ENCODE peak calls at places on chromosomes 4 and X, in ten cellular contexts. Z, P, B, M, L, A, J, Y, E and V are unnamed samples.

GRCh38 chr4:117001077-117001476 is 84.3 kb downstream of the TRAM1L1 start:
- DNase-seq in P (no peak), M (no peak), Y (no peak), B (no peak), J (no peak), A (no peak), L (no peak), E (no peak), Z (no peak), V (no peak)

GRCh38 chr4:168710353-168710946 is 213.6 kb downstream of the PALLD start:
- DNase-seq in L (peak), Y (peak), Z (no peak), M (peak), E (peak), P (no peak), A (no peak), B (no peak), J (peak), V (peak)

GRCh38 chrX:133670394-133670793 is 255.1 kb upstream of the GPC4 start:
- DNase-seq in B (no peak), P (no peak), Y (peak), E (peak), L (peak), A (no peak), Z (no peak), J (peak), M (peak), V (peak)

GRCh38 chr4:21879187-21879586 is 69.4 kb downstream of the KCNIP4 start:
- DNase-seq in Y (no peak), M (peak), E (no peak), Z (no peak), L (peak), J (peak), P (no peak), A (no peak), B (no peak), V (no peak)

GRCh38 chr4:21113496-21114213 is 413.4 kb downstream of the PACRGL start:
- DNase-seq in E (no peak), A (no peak), Y (no peak), J (peak), L (peak), B (no peak), P (no peak), Z (no peak), M (peak), V (no peak)

GRCh38 chr4:74056114-74056857 is 17.8 kb upstream of the CXCL3 start:
- DNase-seq in E (peak), Y (peak), P (no peak), M (no peak), Z (no peak), J (peak), A (no peak), B (no peak), L (peak), V (peak)

GRCh38 chr4:175419120-175419774 is 392.8 kb downstream of the GPM6A start:
- DNase-seq in B (no peak), J (peak), Y (no peak), E (peak), L (peak), P (no peak), Z (no peak), A (no peak), M (peak), V (peak)

GRCh38 chrX:11908371-11908770 is 150.3 kb downstream of the MSL3 start:
- DNase-seq in M (no peak), A (no peak), P (no peak), J (no peak), Y (peak), B (no peak), E (peak), Z (no peak), L (peak), V (no peak)

GRCh38 chrX:31038585-31039326 is 33.1 kb downstream of the FTHL17 start:
- DNase-seq in B (no peak), Z (no peak), M (peak), P (no peak), Y (peak), A (peak), L (peak), J (peak), E (peak), V (no peak)

GRCh38 chr4:143411527-143412480 is 75.1 kb downstream of the GAB1 start:
- DNase-seq in Z (peak), E (no peak), P (no peak), J (peak), M (no peak), A (no peak), B (no peak), L (peak), Y (no peak), V (no peak)

GRCh38 chr4:147772459-147772969 is 40.6 kb downstream of the ARHGAP10 start:
- DNase-seq in Y (no peak), B (no peak), M (peak), L (peak), Z (no peak), A (no peak), E (no peak), P (no peak), J (peak), V (no peak)

GRCh38 chr4:74671074-74671698 is 123.1 kb downstream of the BTC start:
- DNase-seq in Y (peak), E (peak), L (peak), J (peak), M (peak), Z (peak), P (no peak), A (peak), B (peak), V (peak)

GRCh38 chr4:161256172-161256571 is 907.6 kb downstream of the FSTL5 start:
- DNase-seq in A (no peak), J (peak), B (no peak), L (no peak), Y (peak), P (no peak), E (no peak), Z (no peak), M (no peak), V (peak)

GRCh38 chr4:23932186-23932585 is 42.3 kb upstream of the PPARGC1A start:
- DNase-seq in E (no peak), A (no peak), P (no peak), J (no peak), Y (no peak), Z (no peak), L (no peak), M (no peak), B (no peak), V (no peak)

GRCh38 chr4:140012688-140013087 is 141.3 kb downstream of the MAML3 start:
- DNase-seq in Z (peak), J (peak), P (peak), E (peak), A (peak), B (peak), Y (peak), L (peak), M (peak), V (peak)

GRCh38 chrX:33725556-33726232 is 406.4 kb downstream of the FAM47A start:
- DNase-seq in P (no peak), L (peak), M (peak), Y (no peak), J (peak), Z (no peak), E (no peak), A (no peak), B (no peak), V (no peak)

GRCh38 chr4:87657525-87657924 is 7.4 kb downstream of the DMP1 start:
- DNase-seq in A (no peak), Y (no peak), Z (no peak), P (no peak), J (peak), L (peak), B (no peak), M (peak), E (peak), V (peak)

GRCh38 chr4:29565256-29565655 is 1154.9 kb upstream of the PCDH7 start:
- DNase-seq in B (no peak), M (no peak), J (no peak), L (no peak), Y (no peak), Z (no peak), A (no peak), E (no peak), P (no peak), V (no peak)

GRCh38 chr4:173494013-173494970 is 35.7 kb downstream of the HAND2 start:
- DNase-seq in A (peak), L (peak), E (peak), J (peak), B (peak), M (peak), Z (no peak), P (peak), Y (peak), V (peak)

GRCh38 chr4:21901281-21901680 is 47.3 kb downstream of the KCNIP4 start:
- DNase-seq in Z (no peak), E (peak), L (no peak), Y (no peak), P (no peak), A (no peak), M (no peak), J (no peak), B (no peak), V (no peak)

GRCh38 chr4:110799171-110799570 is 176.3 kb upstream of the PITX2 start:
- DNase-seq in E (no peak), L (no peak), A (no peak), B (no peak), P (no peak), J (peak), Y (no peak), M (no peak), Z (no peak), V (no peak)

GRCh38 chr4:212438-213174 is 88.3 kb downstream of the ZNF718 start:
- DNase-seq in B (no peak), Y (no peak), P (no peak), Z (no peak), E (no peak), L (peak), J (peak), A (no peak), M (peak), V (no peak)

GRCh38 chr4:140653718-140654515 is 85.2 kb upstream of the UCP1 start:
- DNase-seq in Y (no peak), Z (no peak), B (no peak), M (no peak), A (no peak), L (peak), E (no peak), P (no peak), J (peak), V (no peak)

GRCh38 chr4:81919238-81919637 is 447.5 kb upstream of the RASGEF1B start:
- DNase-seq in E (peak), M (no peak), L (peak), Y (peak), Z (no peak), B (no peak), J (no peak), P (no peak), A (no peak), V (peak)

GRCh38 chr4:176186721-176187395 is 8.5 kb downstream of the SPATA4 start:
- DNase-seq in L (no peak), Y (no peak), Z (no peak), J (no peak), E (no peak), M (no peak), P (no peak), B (no peak), A (no peak), V (no peak)

GRCh38 chr4:2256156-2256731 is 5.7 kb downstream of the MXD4 start:
- DNase-seq in Z (no peak), P (no peak), B (no peak), L (peak), M (no peak), J (no peak), Y (no peak), A (peak), E (no peak), V (no peak)

GRCh38 chr4:98446499-98447375 is 185.6 kb downstream of the RAP1GDS1 start:
- DNase-seq in Z (no peak), E (no peak), B (peak), Y (no peak), A (peak), L (peak), J (peak), M (no peak), P (no peak), V (no peak)

GRCh38 chr4:74189331-74190043 is 31.6 kb downstream of the MTHFD2L start:
- DNase-seq in E (peak), B (no peak), Y (peak), Z (peak), A (no peak), P (peak), J (peak), L (peak), M (peak), V (peak)

GRCh38 chr4:8582016-8582415 is 1.8 kb downstream of the GPR78 start:
- DNase-seq in E (no peak), M (no peak), J (no peak), A (no peak), L (no peak), Z (no peak), Y (no peak), B (no peak), P (no peak), V (no peak)

GRCh38 chr4:106201373-106201772 is 114.6 kb downstream of the TBCK start:
- DNase-seq in L (peak), Y (no peak), A (no peak), M (peak), J (peak), P (no peak), B (no peak), E (peak), Z (no peak), V (no peak)

GRCh38 chr4:7108046-7108625 is 40.3 kb upstream of the GRPEL1 start:
- DNase-seq in A (no peak), B (no peak), Y (no peak), M (no peak), J (no peak), P (no peak), L (no peak), E (no peak), Z (no peak), V (no peak)

GRCh38 chr4:170736710-170737109 is 647.0 kb upstream of the AADAT start:
- DNase-seq in B (no peak), Y (no peak), A (no peak), L (no peak), Z (no peak), M (no peak), J (no peak), P (no peak), E (peak), V (no peak)

GRCh38 chrX:119736206-119736764 is 22.1 kb upstream of the SOWAHD start:
- DNase-seq in B (no peak), A (no peak), Y (no peak), E (no peak), J (no peak), L (no peak), P (no peak), Z (no peak), M (no peak), V (no peak)

GRCh38 chr4:110663738-110664444 is 41.0 kb upstream of the PITX2 start:
- DNase-seq in J (peak), L (no peak), Z (no peak), B (no peak), E (no peak), Y (no peak), M (peak), P (no peak), A (no peak), V (no peak)

GRCh38 chrX:27915617-27916016 is 65.6 kb downstream of the DCAF8L1 start:
- DNase-seq in M (no peak), A (no peak), L (peak), Z (no peak), J (peak), Y (no peak), E (no peak), P (no peak), B (no peak), V (no peak)

GRCh38 chr4:38002451-38003071 is 42.4 kb downstream of the PTTG2 start:
- DNase-seq in Y (no peak), B (no peak), A (no peak), Z (no peak), E (no peak), L (peak), J (no peak), P (no peak), M (no peak), V (no peak)